ENCODE peak calls at places on chromosomes 4 and X, in five cellular contexts. D is stimulated activated CD8-positive, alpha-beta memory T cell treated with anti-CD3 and anti-CD28 coated beads, Interleukin-7, amount 100 ng/mL, for 1 hour; W is Right ventricle myocardium superior; P is T-helper 2 cell; N is AG04449. F is an unnamed sample.

GRCh38 chr4:137156054-137156453 is 376.2 kb downstream of the PCDH18 start:
- DNase-seq in D (no peak), W (no peak), P (no peak), N (peak; percentile 79), F (no peak)

GRCh38 chr4:98544141-98544817 is 114.1 kb downstream of the TSPAN5 start:
- DNase-seq in D (no peak), W (no peak), P (no peak), N (no peak), F (no peak)

GRCh38 chrX:38649674-38650647 is 88.6 kb downstream of the TSPAN7 start:
- DNase-seq in D (no peak), W (no peak), P (no peak), N (no peak), F (no peak)

GRCh38 chr4:153260553-153261306 is 56.5 kb downstream of the TRIM2 start:
- DNase-seq in D (no peak), W (no peak), P (no peak), N (no peak), F (no peak)

GRCh38 chr4:7905461-7905915 is 34.2 kb downstream of the AFAP1 start:
- DNase-seq in D (no peak), W (no peak), P (no peak), N (no peak), F (no peak)

GRCh38 chr4:47838445-47838844 is 578 bp upstream of the CORIN start:
- DNase-seq in D (no peak), W (no peak), P (no peak), N (no peak), F (no peak)

GRCh38 chr4:121421594-121421993 is 40.8 kb upstream of the QRFPR start:
- DNase-seq in D (no peak), W (no peak), P (no peak), N (no peak), F (no peak)

GRCh38 chr4:187172340-187172761 is 448.7 kb upstream of the FAT1 start:
- DNase-seq in D (no peak), W (no peak), P (no peak), N (peak; percentile 45), F (no peak)

GRCh38 chrX:19956923-19957322 is 33.9 kb downstream of the BCLAF3 start:
- DNase-seq in D (no peak), W (peak; percentile 48), P (no peak), N (no peak), F (no peak)

GRCh38 chr4:151527699-151528098 is 118.7 kb downstream of the FHIP1A start:
- DNase-seq in D (no peak), W (no peak), P (no peak), N (no peak), F (no peak)

GRCh38 chr4:87985097-87985886 is 9.8 kb downstream of the SPP1 start:
- DNase-seq in D (no peak), W (peak; percentile 58), P (no peak), N (no peak), F (peak; percentile 83)

GRCh38 chr4:170388255-170388654 is 298.5 kb upstream of the AADAT start:
- DNase-seq in D (no peak), W (no peak), P (no peak), N (peak; percentile 81), F (no peak)

GRCh38 chr4:7762376-7763040 is 177.2 kb downstream of the AFAP1 start:
- DNase-seq in D (no peak), W (peak; percentile 20), P (no peak), N (no peak), F (no peak)

GRCh38 chr4:142203505-142203904 is 567.1 kb downstream of the IL15 start:
- DNase-seq in D (no peak), W (no peak), P (no peak), N (no peak), F (no peak)

GRCh38 chr4:40350627-40351227 is 15.6 kb downstream of the CHRNA9 start:
- DNase-seq in D (no peak), W (no peak), P (no peak), N (no peak), F (no peak)

GRCh38 chrX:97987979-97988378 is 1104.3 kb downstream of the RPA4 start:
- DNase-seq in D (no peak), W (no peak), P (no peak), N (no peak), F (no peak)

GRCh38 chr4:80233390-80233789 is 33.1 kb upstream of the FGF5 start:
- DNase-seq in D (no peak), W (no peak), P (no peak), N (no peak), F (no peak)

GRCh38 chr4:122119739-122120138 is 32.4 kb upstream of the BLTP1 start:
- DNase-seq in D (no peak), W (no peak), P (no peak), N (no peak), F (no peak)

GRCh38 chrX:20285513-20285912 is 18.8 kb upstream of the RPS6KA3 start:
- DNase-seq in D (no peak), W (no peak), P (no peak), N (no peak), F (no peak)

GRCh38 chrX:18886344-18887161 is 97.4 kb downstream of the PHKA2 start:
- DNase-seq in D (no peak), W (peak; percentile 84), P (peak; percentile 14), N (no peak), F (no peak)

GRCh38 chr4:151291485-151291884 is 14.5 kb downstream of the PRSS48 start:
- DNase-seq in D (no peak), W (no peak), P (no peak), N (no peak), F (no peak)

GRCh38 chr4:8342651-8343050 is 73.1 kb downstream of the HTRA3 start:
- DNase-seq in D (no peak), W (peak; percentile 42), P (no peak), N (no peak), F (no peak)

GRCh38 chr4:166282081-166282770 is 409.2 kb downstream of the TLL1 start:
- DNase-seq in D (no peak), W (no peak), P (no peak), N (no peak), F (no peak)

GRCh38 chr4:67204441-67204840 is 340.9 kb downstream of the CENPC start:
- DNase-seq in D (no peak), W (no peak), P (no peak), N (no peak), F (no peak)

GRCh38 chr4:145812902-145813301 is 125.7 kb downstream of the ZNF827 start:
- DNase-seq in D (no peak), W (no peak), P (no peak), N (no peak), F (no peak)

GRCh38 chr4:87103691-87104187 is 116.7 kb downstream of the KLHL8 start:
- DNase-seq in D (no peak), W (no peak), P (no peak), N (no peak), F (no peak)

GRCh38 chrX:12013220-12013619 is 125.1 kb upstream of the FRMPD4 start:
- DNase-seq in D (no peak), W (no peak), P (no peak), N (no peak), F (no peak)

F was measured in SHP77.